ENCODE peak calls at places on chromosomes 1 and 21, in eight cellular contexts. E is A549, H is lower lobe of right lung, T is endothelial cell of umbilical vein, U is Panc1, C is dorsolateral prefrontal cortex, S is coronary artery, Z is prostate gland. N is an unnamed sample.

GRCh38 chr1:182003953-182004586 is 57.4 kb downstream of the ZNF648 start:
- DNase-seq in E (no peak), H (no peak), T (no peak), U (no peak), C (no peak), S (no peak), Z (no peak), N (no peak)

GRCh38 chr1:211586538-211586937 is 7.6 kb upstream of the SLC30A1 start:
- DNase-seq in E (no peak), H (no peak), T (no peak), U (no peak), C (no peak), S (no peak), Z (no peak), N (no peak)

GRCh38 chr1:207644852-207645631 is at the start of gene CR1L:
- DNase-seq in E (peak), H (peak), T (peak), U (no peak), C (peak), S (peak), Z (peak), N (peak)

GRCh38 chr1:212413902-212414327 is 771 bp downstream of the PACC1 start:
- DNase-seq in E (peak), H (no peak), T (no peak), U (no peak), C (no peak), S (no peak), Z (no peak), N (no peak)

GRCh38 chr21:45471229-45472052 is 66.5 kb downstream of the COL18A1 start:
- DNase-seq in E (no peak), H (no peak), T (peak), U (no peak), C (no peak), S (no peak), Z (no peak), N (no peak)

GRCh38 chr1:39927538-39927937 is 25.8 kb upstream of the MYCL start:
- DNase-seq in E (no peak), H (no peak), T (no peak), U (no peak), C (no peak), S (no peak), Z (no peak), N (no peak)

GRCh38 chr1:100463809-100464424 is 74.0 kb upstream of the GPR88 start:
- DNase-seq in E (peak), H (peak), T (peak), U (no peak), C (peak), S (no peak), Z (peak), N (peak)

GRCh38 chr1:83999316-83999819 is 436 bp upstream of the TTLL7 start:
- DNase-seq in E (peak), H (peak), T (peak), U (peak), C (peak), S (peak), Z (peak), N (peak)

DNA sequence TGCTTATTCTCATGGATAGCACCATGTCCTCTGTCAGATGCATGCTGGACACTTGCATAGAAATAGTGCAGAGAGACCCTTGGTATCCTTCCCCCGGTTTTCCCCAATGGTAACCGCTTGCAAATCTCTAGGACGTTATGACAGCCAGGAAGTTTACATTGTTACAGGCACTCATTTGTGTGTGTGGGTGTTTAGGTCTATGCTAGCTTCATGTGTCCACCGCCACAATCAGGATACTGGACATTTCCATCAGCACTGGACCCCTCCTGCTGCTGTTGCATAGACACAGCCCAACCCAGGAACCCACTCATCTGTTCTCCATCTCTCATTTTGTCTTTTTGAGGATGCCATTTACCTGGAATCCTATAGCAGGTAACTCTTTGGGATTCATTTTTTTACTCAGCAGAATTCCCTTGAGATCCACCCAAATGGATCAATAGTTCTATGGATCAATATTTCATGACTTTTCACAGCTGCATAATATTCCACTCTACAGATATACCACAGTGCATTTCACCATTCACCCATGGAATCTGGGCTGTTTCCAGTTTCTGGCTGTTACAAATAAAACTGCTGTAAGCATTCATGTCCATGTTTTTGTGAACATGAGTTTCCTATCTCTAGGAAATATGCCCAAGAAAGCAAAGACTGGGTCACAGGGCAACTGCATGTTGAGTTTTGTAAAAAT is 6.6 kb upstream of the WNT9A start:
- DNase-seq in E (no peak), H (no peak), T (no peak), U (no peak), C (no peak), S (no peak), Z (no peak), N (no peak)
- H3K27ac ChIP-seq in E (no peak), H (no peak), T (no peak), U (no peak), C (no peak), S (no peak), Z (no peak), N (no peak)

GRCh38 chr1:108044318-108044717 is 79.3 kb upstream of the VAV3 start:
- DNase-seq in E (no peak), H (no peak), T (no peak), U (no peak), C (no peak), S (no peak), Z (no peak), N (no peak)
- H3K27ac ChIP-seq in E (no peak), H (no peak), T (no peak), U (no peak), C (no peak), S (no peak), Z (no peak), N (peak)

GRCh38 chr1:21342961-21343838 is 52.9 kb upstream of the ECE1 start:
- DNase-seq in E (no peak), H (no peak), T (peak), U (no peak), C (no peak), S (no peak), Z (peak), N (no peak)
- H3K27ac ChIP-seq in E (no peak), H (peak), T (peak), U (peak), C (peak), S (peak), Z (peak), N (no peak)

DNA sequence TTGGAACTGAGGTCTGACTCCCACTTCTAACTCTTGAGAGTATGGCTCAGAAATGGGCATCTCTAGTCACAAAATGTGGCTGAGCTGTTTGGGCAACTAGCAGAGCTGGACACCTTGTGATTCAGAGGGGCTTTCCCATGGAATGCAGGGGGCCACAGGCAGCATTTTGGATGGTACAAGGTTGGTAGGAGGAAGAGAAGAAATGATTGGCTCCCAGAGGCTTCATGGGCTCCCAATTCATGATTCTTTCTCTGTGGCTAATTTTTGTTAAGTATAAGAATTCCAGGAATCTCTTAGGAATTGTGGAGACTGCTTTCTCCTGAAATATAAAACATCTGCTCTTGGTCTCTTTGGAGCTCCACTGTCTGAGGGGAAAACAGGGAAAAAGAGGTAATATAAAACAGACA is 49.7 kb downstream of the PBX1 start:
- DNase-seq in E (no peak), H (no peak), T (no peak), U (no peak), C (no peak), S (no peak), Z (no peak), N (no peak)
- H3K27ac ChIP-seq in E (no peak), H (no peak), T (no peak), U (no peak), C (no peak), S (no peak), Z (no peak), N (no peak)

GRCh38 chr1:52413410-52414104 is 9.2 kb downstream of the PRPF38A start:
- DNase-seq in E (no peak), H (no peak), T (no peak), U (no peak), C (no peak), S (no peak), Z (no peak), N (no peak)
- H3K27ac ChIP-seq in E (no peak), H (no peak), T (no peak), U (no peak), C (no peak), S (no peak), Z (no peak), N (no peak)

GRCh38 chr1:43980255-43981134 is 1.5 kb downstream of the B4GALT2 start:
- DNase-seq in E (no peak), H (no peak), T (no peak), U (no peak), C (no peak), S (no peak), Z (no peak), N (peak)

GRCh38 chr1:43978551-43979260 is at the start of gene B4GALT2:
- DNase-seq in E (no peak), H (no peak), T (peak), U (no peak), C (no peak), S (no peak), Z (peak), N (peak)

GRCh38 chr1:43979261-43979527 is 184 bp downstream of the B4GALT2 start:
- DNase-seq in E (no peak), H (no peak), T (no peak), U (no peak), C (no peak), S (no peak), Z (no peak), N (no peak)

GRCh38 chr1:43981135-43981491 is 2.1 kb downstream of the B4GALT2 start:
- DNase-seq in E (no peak), H (no peak), T (no peak), U (no peak), C (no peak), S (no peak), Z (no peak), N (no peak)

GRCh38 chr1:43979528-43980254 is 681 bp downstream of the B4GALT2 start:
- DNase-seq in E (no peak), H (no peak), T (peak), U (no peak), C (no peak), S (no peak), Z (no peak), N (peak)
- H3K27ac ChIP-seq in E (peak), H (peak), T (peak), U (peak), C (peak), S (no peak), Z (peak), N (peak)